ENCODE peak calls at places on chromosomes 2 and 18, in four cellular contexts. One of them, this sample, is unnamed.

GRCh38 chr2:70931376-70932000 is 4.2 kb upstream of the ATP6V1B1 start:
- DNase-seq in WTC11: no peak
- DNase-seq in GM12878: no peak
- DNase-seq in K562: no peak
- DNase-seq in this sample: no peak

GRCh38 chr2:177106212-177106611 is 106.4 kb upstream of the HNRNPA3 start:
- DNase-seq in WTC11: no peak
- DNase-seq in GM12878: no peak
- DNase-seq in K562: peak
- DNase-seq in this sample: peak

GRCh38 chr18:73842795-73843394 is 304.7 kb downstream of the FBXO15 start:
- DNase-seq in K562: peak
- DNase-seq in GM12878: peak
- DNase-seq in WTC11: peak
- DNase-seq in this sample: peak

GRCh38 chr2:24898122-24899109 is 21.6 kb downstream of the ADCY3 start:
- DNase-seq in K562: no peak
- DNase-seq in WTC11: no peak
- DNase-seq in GM12878: no peak
- DNase-seq in this sample: no peak

GRCh38 chr18:64260810-64261209 is 111.9 kb upstream of the LINC00305 start:
- DNase-seq in WTC11: no peak
- DNase-seq in K562: no peak
- DNase-seq in GM12878: no peak
- DNase-seq in this sample: no peak

GRCh38 chr2:2097549-2097948 is 233.5 kb downstream of the MYT1L start:
- DNase-seq in K562: no peak
- DNase-seq in GM12878: no peak
- DNase-seq in WTC11: no peak
- DNase-seq in this sample: no peak

GRCh38 chr18:76957384-76958355 is 135.3 kb downstream of the ZNF236 start:
- DNase-seq in WTC11: no peak
- DNase-seq in GM12878: no peak
- DNase-seq in K562: no peak
- DNase-seq in this sample: no peak

GRCh38 chr18:21660078-21660477 is 44.5 kb downstream of the ABHD3 start:
- DNase-seq in K562: no peak
- DNase-seq in GM12878: no peak
- DNase-seq in WTC11: no peak
- DNase-seq in this sample: no peak

GRCh38 chr2:220891405-220891804 is 680.7 kb downstream of the EPHA4 start:
- DNase-seq in GM12878: no peak
- DNase-seq in K562: no peak
- DNase-seq in WTC11: no peak
- DNase-seq in this sample: no peak

GRCh38 chr2:183037660-183038340 is 457 bp downstream of the NCKAP1 start:
- DNase-seq in WTC11: peak
- DNase-seq in K562: peak
- DNase-seq in GM12878: no peak
- DNase-seq in this sample: peak

GRCh38 chr2:42328148-42328833 is 32.7 kb downstream of the COX7A2L start:
- DNase-seq in K562: peak
- DNase-seq in GM12878: no peak
- DNase-seq in WTC11: no peak
- DNase-seq in this sample: no peak

GRCh38 chr2:158619496-158619895 is 162.7 kb downstream of the PKP4 start:
- DNase-seq in GM12878: no peak
- DNase-seq in K562: peak
- DNase-seq in WTC11: no peak
- DNase-seq in this sample: peak

GRCh38 chr2:39524061-39524460 is 87.0 kb upstream of the MAP4K3 start:
- DNase-seq in K562: no peak
- DNase-seq in GM12878: no peak
- DNase-seq in WTC11: no peak
- DNase-seq in this sample: no peak

GRCh38 chr2:149768320-149768799 is 180.8 kb upstream of the MMADHC start:
- DNase-seq in GM12878: no peak
- DNase-seq in WTC11: no peak
- DNase-seq in K562: no peak
- DNase-seq in this sample: no peak

GRCh38 chr18:35201502-35201901 is 39.3 kb upstream of the ZNF397 start:
- DNase-seq in GM12878: no peak
- DNase-seq in K562: no peak
- DNase-seq in WTC11: no peak
- DNase-seq in this sample: no peak

GRCh38 chr2:182854405-182855105 is 11.9 kb downstream of the FRZB start:
- DNase-seq in K562: no peak
- DNase-seq in WTC11: no peak
- DNase-seq in GM12878: no peak
- DNase-seq in this sample: no peak

GRCh38 chr2:118845843-118846666 is 1.4 kb downstream of the EN1 start:
- DNase-seq in GM12878: no peak
- DNase-seq in K562: no peak
- DNase-seq in WTC11: no peak
- DNase-seq in this sample: no peak

GRCh38 chr2:207122914-207123744 is 42.6 kb downstream of the KLF7 start:
- DNase-seq in WTC11: no peak
- DNase-seq in K562: no peak
- DNase-seq in GM12878: no peak
- DNase-seq in this sample: no peak

GRCh38 chr2:28142403-28142802 is 250.3 kb upstream of the FOSL2 start:
- DNase-seq in GM12878: no peak
- DNase-seq in K562: no peak
- DNase-seq in WTC11: no peak
- DNase-seq in this sample: no peak

GRCh38 chr18:34932792-34933466 is 108.3 kb upstream of the MAPRE2 start:
- DNase-seq in K562: no peak
- DNase-seq in WTC11: no peak
- DNase-seq in GM12878: no peak
- DNase-seq in this sample: no peak

GRCh38 chr2:59532808-59533207 is 1020.6 kb downstream of the BCL11A start:
- DNase-seq in GM12878: no peak
- DNase-seq in K562: no peak
- DNase-seq in WTC11: no peak
- DNase-seq in this sample: no peak

GRCh38 chr2:173300458-173300857 is 54.2 kb upstream of the CDCA7 start:
- DNase-seq in K562: peak
- DNase-seq in WTC11: no peak
- DNase-seq in GM12878: no peak
- DNase-seq in this sample: peak

GRCh38 chr18:23935804-23936203 is 78.8 kb upstream of the TTC39C start:
- DNase-seq in WTC11: no peak
- DNase-seq in GM12878: no peak
- DNase-seq in K562: no peak
- DNase-seq in this sample: no peak

GRCh38 chr18:79396431-79397287 is 929 bp downstream of the NFATC1 start:
- DNase-seq in WTC11: peak
- DNase-seq in K562: peak
- DNase-seq in GM12878: no peak
- DNase-seq in this sample: no peak

GRCh38 chr2:178628590-178628989 is 148.3 kb downstream of the PLEKHA3 start:
- DNase-seq in WTC11: no peak
- DNase-seq in K562: no peak
- DNase-seq in GM12878: no peak
- DNase-seq in this sample: no peak

GRCh38 chr18:22765889-22766288 is 167.2 kb upstream of the RBBP8 start:
- DNase-seq in WTC11: no peak
- DNase-seq in K562: no peak
- DNase-seq in GM12878: no peak
- DNase-seq in this sample: no peak

GRCh38 chr2:102063948-102064678 is 72.4 kb downstream of the IL1R2 start:
- DNase-seq in WTC11: peak
- DNase-seq in GM12878: no peak
- DNase-seq in K562: peak
- DNase-seq in this sample: peak

GRCh38 chr2:107588960-107589542 is 237.6 kb upstream of the RGPD4 start:
- DNase-seq in GM12878: no peak
- DNase-seq in K562: no peak
- DNase-seq in WTC11: no peak
- DNase-seq in this sample: no peak

GRCh38 chr2:96106991-96107882 is 9.1 kb downstream of the ADRA2B start:
- DNase-seq in K562: no peak
- DNase-seq in WTC11: peak
- DNase-seq in GM12878: no peak
- DNase-seq in this sample: no peak

GRCh38 chr2:144607899-144608477 is 88.1 kb upstream of the ZEB2 start:
- DNase-seq in WTC11: no peak
- DNase-seq in K562: no peak
- DNase-seq in GM12878: no peak
- DNase-seq in this sample: no peak

GRCh38 chr2:86072271-86072858 is 33.3 kb downstream of the POLR1A start:
- DNase-seq in WTC11: no peak
- DNase-seq in GM12878: no peak
- DNase-seq in K562: no peak
- DNase-seq in this sample: no peak
- TF ChIP-seq ETV6 in WTC11: no peak
- TF ChIP-seq ETV6 in GM12878: no peak
- TF ChIP-seq ETV6 in K562: no peak
- TF ChIP-seq ETV6 in this sample: no peak

GRCh38 chr2:156779416-156780117 is 343.4 kb downstream of the GPD2 start:
- DNase-seq in K562: no peak
- DNase-seq in WTC11: no peak
- DNase-seq in GM12878: no peak
- DNase-seq in this sample: no peak

GRCh38 chr2:156787517-156787916 is 351.3 kb downstream of the GPD2 start:
- DNase-seq in GM12878: no peak
- DNase-seq in K562: no peak
- DNase-seq in WTC11: no peak
- DNase-seq in this sample: no peak

GRCh38 chr2:156778916-156779315 is 342.7 kb downstream of the GPD2 start:
- DNase-seq in GM12878: no peak
- DNase-seq in K562: no peak
- DNase-seq in WTC11: no peak
- DNase-seq in this sample: no peak

DNA sequence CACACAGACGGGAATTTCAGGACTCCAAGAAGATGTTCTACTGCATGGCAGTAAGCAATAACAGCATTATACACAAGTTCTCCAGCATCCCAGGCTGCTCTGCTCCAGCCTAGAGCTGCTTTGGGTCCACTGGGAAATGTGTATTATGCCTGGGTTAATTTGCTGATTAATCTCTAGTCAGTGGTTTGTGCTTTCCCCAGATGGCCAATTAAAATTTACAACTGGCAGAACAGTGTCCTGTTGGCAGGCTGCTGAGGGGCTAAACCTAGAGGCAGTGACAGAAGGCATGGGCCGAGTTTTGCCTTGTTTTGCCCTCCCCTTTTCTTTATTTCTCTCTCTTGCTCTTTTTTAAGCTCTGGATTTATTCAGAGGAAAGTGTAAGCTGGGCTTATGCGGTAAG is 347.9 kb downstream of the GPD2 start:
- DNase-seq in GM12878: no peak
- DNase-seq in WTC11: no peak
- DNase-seq in K562: no peak
- DNase-seq in this sample: no peak
- TF ChIP-seq ETV6 in GM12878: no peak
- TF ChIP-seq ETV6 in WTC11: no peak
- TF ChIP-seq ETV6 in K562: no peak
- TF ChIP-seq ETV6 in this sample: no peak

DNA sequence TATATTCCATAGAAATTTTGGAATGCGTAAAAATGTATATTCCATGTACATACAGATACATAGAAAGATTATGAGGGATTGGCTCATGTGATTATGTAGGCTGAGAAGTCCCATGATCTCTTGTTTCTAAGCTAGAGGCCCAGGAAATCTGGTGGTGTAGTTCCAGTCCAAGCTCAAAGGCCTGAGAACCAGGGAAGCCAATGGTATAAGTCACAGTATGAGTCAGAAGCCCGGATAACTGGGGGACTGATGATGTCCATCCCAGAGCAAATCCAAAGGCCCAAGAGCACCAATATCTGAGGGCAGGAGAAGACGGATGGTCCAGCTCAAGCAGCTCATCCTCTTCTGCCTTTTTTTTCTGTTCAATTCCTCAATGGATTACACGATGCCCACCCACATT is 385.0 kb upstream of the KLHL29 start:
- DNase-seq in WTC11: no peak
- DNase-seq in GM12878: no peak
- DNase-seq in K562: no peak
- DNase-seq in this sample: no peak
- TF ChIP-seq ETV6 in WTC11: no peak
- TF ChIP-seq ETV6 in GM12878: no peak
- TF ChIP-seq ETV6 in K562: no peak
- TF ChIP-seq ETV6 in this sample: no peak

DNA sequence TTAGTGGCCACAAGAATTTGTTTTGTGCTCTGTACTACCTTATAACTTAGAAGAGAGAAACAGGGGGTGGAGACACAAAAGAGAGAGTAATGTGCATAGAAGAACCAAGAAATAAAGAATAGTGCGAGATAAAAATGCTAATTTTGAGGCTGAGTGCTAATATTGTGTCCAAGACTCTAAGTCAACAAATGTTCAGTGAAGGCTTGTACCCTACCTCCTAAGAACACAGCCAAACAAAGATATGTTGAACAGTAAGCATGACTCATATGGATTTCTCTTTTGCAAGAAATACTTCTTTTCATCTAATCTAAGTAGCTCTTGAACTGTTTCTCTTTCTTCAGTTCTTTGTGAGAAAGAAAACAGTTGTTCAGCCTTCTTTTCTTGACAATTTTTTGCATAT is 45.2 kb downstream of the GAREM1 start:
- DNase-seq in K562: no peak
- DNase-seq in GM12878: no peak
- DNase-seq in WTC11: no peak
- DNase-seq in this sample: peak
- TF ChIP-seq ETV6 in K562: no peak
- TF ChIP-seq ETV6 in GM12878: no peak
- TF ChIP-seq ETV6 in WTC11: no peak
- TF ChIP-seq ETV6 in this sample: no peak

This sample was measured in HepG2.